ENCODE peak calls at places on chromosomes 13 and 19, in four cellular contexts. M is A549, J is breast epithelium, R is transverse colon. T is an unnamed sample. For H3K9me3, the result is how much of the 10 kb centered on the place peaks cover.

GRCh38 chr13:23320926-23321533 is 112.5 kb downstream of the SACS start:
- DNase-seq in M (no peak), J (no peak), R (no peak), T (no peak)

GRCh38 chr13:109858319-109858718 is 71.9 kb upstream of the IRS2 start:
- DNase-seq in M (no peak), J (no peak), R (no peak), T (no peak)

GRCh38 chr19:17468302-17469091 is 1.8 kb upstream of the SLC27A1 start:
- DNase-seq in M (no peak), J (peak), R (peak), T (peak)

GRCh38 chr19:18401580-18402112 is 4.2 kb upstream of the LRRC25 start:
- DNase-seq in M (no peak), J (no peak), R (peak), T (no peak)

GRCh38 chr13:40801255-40802217 is 12.1 kb downstream of the SLC25A15 start:
- DNase-seq in M (no peak), J (no peak), R (peak), T (no peak)

GRCh38 chr13:76965759-76966421 is 17.6 kb downstream of the ACOD1 start:
- DNase-seq in M (no peak), J (no peak), R (peak), T (peak)

GRCh38 chr19:33290956-33291622 is 11.2 kb downstream of the CEBPA start:
- DNase-seq in M (peak), J (no peak), R (peak), T (no peak)

GRCh38 chr19:7637374-7638256 is 705 bp downstream of the STXBP2 start:
- DNase-seq in M (peak), J (no peak), R (peak), T (no peak)

GRCh38 chr13:51221674-51222509 is at the start of gene FAM124A:
- DNase-seq in M (peak), J (no peak), R (peak), T (peak)

GRCh38 chr19:1259206-1259872 is 9.8 kb upstream of the CIRBP start:
- DNase-seq in M (peak), J (no peak), R (peak), T (peak)
- H3K4me3 ChIP-seq in M (peak), J (peak), R (peak), T (peak)

DNA sequence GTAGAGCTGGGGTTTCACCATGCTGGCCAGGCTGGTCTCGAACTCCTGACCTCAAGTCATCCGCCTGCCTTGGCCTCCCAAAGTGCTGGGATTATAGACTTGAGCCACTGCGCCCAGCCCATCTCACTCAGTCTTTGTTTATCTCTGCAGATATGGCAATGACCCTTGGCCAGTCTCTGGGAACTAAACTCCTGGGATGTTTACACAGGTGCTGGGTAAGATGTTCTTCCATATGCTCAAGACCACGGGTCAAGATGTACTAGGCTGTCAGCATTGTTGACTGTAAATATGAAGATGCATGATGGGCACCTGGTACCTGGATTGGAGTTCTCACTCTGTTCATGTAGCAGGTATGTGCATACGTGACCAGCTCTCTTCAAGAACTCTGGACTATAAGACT is 35.8 kb downstream of the ZNF473 start:
- DNase-seq in M (no peak), J (no peak), R (no peak), T (no peak)
- H3K9me3 ChIP-seq in M (half or more), J (under half), R (under half), T (under half)

DNA sequence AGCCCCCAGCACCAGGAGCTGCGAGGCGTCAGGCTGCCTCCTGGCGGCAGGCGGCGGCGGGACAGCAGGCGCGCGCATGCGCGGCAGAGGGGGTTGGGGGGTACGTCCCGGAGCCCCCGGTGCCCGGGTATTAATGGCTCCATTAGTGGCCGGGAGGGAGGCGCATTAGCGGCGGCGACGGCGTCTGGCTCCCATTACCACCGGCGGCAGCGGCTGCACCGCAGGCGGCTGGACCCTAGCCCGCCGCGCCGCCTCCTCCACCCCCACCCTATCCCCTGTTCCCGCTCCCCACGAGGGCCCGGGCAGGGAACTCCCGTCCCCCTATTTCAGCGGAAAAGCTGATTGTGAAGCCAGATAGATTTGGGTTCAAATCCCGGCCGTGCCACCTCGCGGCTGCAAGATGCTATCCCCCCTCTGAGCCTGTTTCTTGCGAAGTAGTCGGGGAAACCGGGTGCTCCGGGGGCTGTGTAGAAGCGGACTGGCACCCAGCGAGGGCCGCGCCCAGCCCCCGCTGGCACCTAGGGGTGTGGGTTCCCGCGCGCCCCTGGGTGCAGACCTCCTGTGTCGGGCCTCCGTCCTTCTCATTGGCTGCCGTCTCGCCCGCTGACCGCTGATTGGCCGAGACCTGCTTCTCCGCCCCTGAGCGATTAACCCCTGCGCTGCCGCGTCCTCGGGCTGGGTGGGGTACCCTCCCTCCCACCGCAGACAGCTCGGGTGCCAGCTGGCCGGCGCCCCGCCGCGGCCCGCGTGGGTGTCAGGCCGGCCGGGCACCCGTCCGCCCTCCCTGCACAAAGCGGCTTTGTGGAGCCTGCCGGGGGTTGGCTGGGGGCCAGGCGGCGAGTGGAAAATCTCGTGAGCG is 11.1 kb downstream of the CIC start:
- DNase-seq in M (peak), J (peak), R (peak), T (peak)
- TF ChIP-seq POLR2A in M (peak), J (no peak), R (no peak), T (peak)

DNA sequence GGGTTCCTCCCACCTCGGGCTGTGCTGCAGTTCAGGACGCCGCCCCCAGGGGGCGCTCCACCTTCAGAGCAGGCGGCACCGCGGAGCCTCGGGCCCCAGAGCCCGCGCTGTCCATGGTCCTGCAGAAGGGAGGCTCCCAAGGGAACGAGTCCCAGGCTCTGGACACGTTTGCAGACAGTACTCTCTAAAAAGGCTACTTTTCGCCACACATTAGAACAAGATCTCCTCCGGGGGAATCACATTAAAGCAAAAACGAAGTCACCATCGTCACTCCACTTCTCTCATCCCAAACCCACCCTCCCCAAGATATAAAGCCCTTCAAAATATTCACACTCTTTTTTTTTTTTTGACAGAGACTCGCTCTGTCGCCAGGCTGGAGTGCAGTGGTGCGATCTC is 4.6 kb upstream of the SIGLEC10 start:
- DNase-seq in M (peak), J (peak), R (peak), T (peak)
- H3K4me3 ChIP-seq in M (no peak), J (no peak), R (no peak), T (no peak)

GRCh38 chr19:37148214-37148613 is 24.3 kb downstream of the ZNF585A start:
- DNase-seq in M (no peak), J (no peak), R (no peak), T (no peak)
- H3K9me3 ChIP-seq in M (half or more), J (half or more), R (half or more), T (half or more)

GRCh38 chr19:1026189-1027019 is at the start of gene CNN2:
- DNase-seq in M (peak), J (peak), R (peak), T (peak)
- TF ChIP-seq POLR2A in M (peak), J (peak), R (peak), T (peak)

T was measured in uterus.